ENCODE peak calls at places on chromosome X, in seven cellular contexts. D is IMR-90, S is WERI-Rb-1, O is AG10803, B is epithelial cell of esophagus, N is tibial artery, V is AG09309. E is an unnamed sample.

GRCh38 chrX:137428777-137429564 is 137.0 kb upstream of the ZIC3 start:
- DNase-seq in D (no peak), S (no peak), O (no peak), B (no peak), N (no peak), V (no peak), E (no peak)

GRCh38 chrX:74925210-74926088 is at the start of gene NEXMIF:
- DNase-seq in D (no peak), S (peak; percentile 30), O (peak; percentile 9), B (peak; percentile 30), N (no peak), V (no peak), E (peak; percentile 0)

GRCh38 chrX:38004046-38004445 is 2.3 kb upstream of the SYTL5 start:
- DNase-seq in D (no peak), S (no peak), O (no peak), B (peak; percentile 46), N (no peak), V (no peak), E (peak; percentile 37)

GRCh38 chrX:103464071-103464773 is 55.1 kb downstream of the RAB40A start:
- DNase-seq in D (peak; percentile 47), S (peak; percentile 29), O (peak; percentile 36), B (peak; percentile 47), N (no peak), V (no peak), E (peak; percentile 37)

GRCh38 chrX:65035451-65035779 is 59.2 kb upstream of the ZC4H2 start:
- DNase-seq in D (peak; percentile 21), S (no peak), O (peak; percentile 45), B (no peak), N (peak; percentile 20), V (no peak), E (peak; percentile 18)

GRCh38 chrX:85419293-85419692 is 39.8 kb upstream of the POF1B start:
- DNase-seq in D (no peak), S (no peak), O (no peak), B (peak; percentile 62), N (no peak), V (no peak), E (no peak)

GRCh38 chrX:80808854-80809493 is 703 bp downstream of the BRWD3 start:
- DNase-seq in D (no peak), S (peak; percentile 15), O (peak; percentile 2), B (peak; percentile 35), N (peak; percentile 20), V (no peak), E (peak; percentile 5)

GRCh38 chrX:152641996-152642395 is 4.3 kb downstream of the GABRQ start:
- DNase-seq in D (peak; percentile 1), S (peak; percentile 58), O (peak; percentile 0), B (peak; percentile 1), N (no peak), V (no peak), E (peak; percentile 6)

GRCh38 chrX:54198262-54198661 is 15.2 kb upstream of the FAM120C start:
- DNase-seq in D (no peak), S (no peak), O (no peak), B (no peak), N (no peak), V (no peak), E (no peak)

GRCh38 chrX:23668335-23668734 is 1.0 kb downstream of the PRDX4 start:
- DNase-seq in D (no peak), S (no peak), O (no peak), B (peak; percentile 0), N (no peak), V (no peak), E (peak; percentile 4)

GRCh38 chrX:41184312-41184711 is 99.1 kb downstream of the USP9X start:
- DNase-seq in D (no peak), S (no peak), O (no peak), B (no peak), N (no peak), V (no peak), E (no peak)

GRCh38 chrX:115625577-115626301 is 64.8 kb downstream of the PLS3 start:
- DNase-seq in D (peak; percentile 57), S (no peak), O (peak; percentile 69), B (peak; percentile 25), N (no peak), V (peak; percentile 10), E (peak; percentile 39)

GRCh38 chrX:130714665-130715064 is 188.3 kb downstream of the ENOX2 start:
- DNase-seq in D (no peak), S (no peak), O (no peak), B (no peak), N (no peak), V (no peak), E (no peak)

GRCh38 chrX:9033179-9033578 is 748 bp downstream of the FAM9B start:
- DNase-seq in D (no peak), S (no peak), O (no peak), B (no peak), N (no peak), V (no peak), E (no peak)

GRCh38 chrX:72202792-72203401 is 21.3 kb downstream of the PIN4 start:
- DNase-seq in D (no peak), S (no peak), O (no peak), B (no peak), N (no peak), V (no peak), E (no peak)

GRCh38 chrX:42127563-42127962 is 204.2 kb upstream of the CASK start:
- DNase-seq in D (no peak), S (no peak), O (no peak), B (no peak), N (no peak), V (no peak), E (no peak)

GRCh38 chrX:70455366-70456202 is 10.9 kb downstream of the DLG3 start:
- DNase-seq in D (no peak), S (peak; percentile 20), O (no peak), B (peak; percentile 38), N (no peak), V (no peak), E (no peak)

GRCh38 chrX:40176256-40176978 is 78.7 kb upstream of the BCOR start:
- DNase-seq in D (no peak), S (peak; percentile 57), O (no peak), B (peak; percentile 10), N (peak; percentile 47), V (no peak), E (peak; percentile 35)

GRCh38 chrX:138754861-138755260 is 43.3 kb upstream of the FGF13 start:
- DNase-seq in D (no peak), S (no peak), O (peak; percentile 8), B (peak; percentile 54), N (no peak), V (no peak), E (no peak)

GRCh38 chrX:20029728-20030127 is 38.9 kb upstream of the BCLAF3 start:
- DNase-seq in D (no peak), S (no peak), O (no peak), B (peak; percentile 23), N (no peak), V (no peak), E (no peak)

GRCh38 chrX:46551494-46552128 is 6.4 kb upstream of the ZNF674 start:
- DNase-seq in D (peak; percentile 80), S (peak; percentile 24), O (no peak), B (peak; percentile 34), N (no peak), V (no peak), E (peak; percentile 72)

GRCh38 chrX:153384390-153384789 is 16.8 kb downstream of the PNMA6E start:
- DNase-seq in D (no peak), S (no peak), O (no peak), B (no peak), N (no peak), V (no peak), E (no peak)

GRCh38 chrX:120740072-120740471 is 110.2 kb upstream of the C1GALT1C1 start:
- DNase-seq in D (no peak), S (no peak), O (no peak), B (no peak), N (no peak), V (no peak), E (no peak)

GRCh38 chrX:120739300-120739699 is 109.4 kb upstream of the C1GALT1C1 start:
- DNase-seq in D (no peak), S (no peak), O (no peak), B (no peak), N (no peak), V (no peak), E (no peak)

GRCh38 chrX:120746153-120746552 is 116.3 kb upstream of the C1GALT1C1 start:
- DNase-seq in D (no peak), S (no peak), O (no peak), B (no peak), N (no peak), V (no peak), E (no peak)

GRCh38 chrX:120741452-120741851 is 111.6 kb upstream of the C1GALT1C1 start:
- DNase-seq in D (no peak), S (no peak), O (no peak), B (peak; percentile 71), N (no peak), V (no peak), E (no peak)

GRCh38 chrX:120743266-120743665 is 113.4 kb upstream of the C1GALT1C1 start:
- DNase-seq in D (no peak), S (no peak), O (no peak), B (no peak), N (no peak), V (no peak), E (no peak)
- H3K4me3 ChIP-seq in D (no peak overlapping the region), S (no peak overlapping the region), O (no peak overlapping the region), B (no peak overlapping the region), N (no peak overlapping the region), V (no peak overlapping the region), E (no peak overlapping the region)

GRCh38 chrX:134520860-134521390 is 61.0 kb downstream of the HPRT1 start:
- DNase-seq in D (peak; percentile 76), S (peak; percentile 51), O (peak; percentile 68), B (peak; percentile 62), N (no peak), V (peak; percentile 40), E (peak; percentile 72)
- TF ChIP-seq CTCF in D (peak; percentile 64), S (peak; percentile 58), O (peak; percentile 70), B (peak; percentile 71), N (peak; percentile 31), V (peak; percentile 85), E (peak; percentile 65)

DNA sequence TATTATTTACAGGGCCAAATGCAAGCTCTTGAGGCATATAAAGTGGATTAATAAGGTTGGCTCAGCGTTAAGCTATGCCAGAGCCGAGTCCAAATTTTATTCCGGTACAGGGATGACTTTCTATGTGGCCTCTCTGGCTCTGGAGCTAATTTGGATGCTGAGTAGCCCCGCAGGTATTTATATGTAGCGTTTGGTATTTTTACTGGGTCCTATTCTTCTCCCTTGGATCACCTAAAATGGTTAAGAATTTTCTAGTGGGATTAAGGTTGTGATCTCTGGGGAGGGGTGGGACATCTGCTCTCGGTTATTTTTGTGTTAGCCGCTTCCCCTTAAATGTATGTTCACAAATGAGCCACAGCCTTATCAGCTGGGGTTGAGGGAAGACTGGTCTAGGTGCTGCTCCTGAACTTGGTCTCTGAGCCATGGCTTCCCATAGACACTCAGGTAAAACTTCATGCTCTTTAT is 49.4 kb downstream of the FHL1 start:
- DNase-seq in D (no peak), S (no peak), O (no peak), B (no peak), N (no peak), V (peak; percentile 71), E (peak; percentile 56)
- H3K4me3 ChIP-seq in D (no peak overlapping the region), S (no peak overlapping the region), O (no peak overlapping the region), B (no peak overlapping the region), N (peak overlapping the region; percentile 49), V (peak overlapping the region; percentile 45), E (no peak overlapping the region)

DNA sequence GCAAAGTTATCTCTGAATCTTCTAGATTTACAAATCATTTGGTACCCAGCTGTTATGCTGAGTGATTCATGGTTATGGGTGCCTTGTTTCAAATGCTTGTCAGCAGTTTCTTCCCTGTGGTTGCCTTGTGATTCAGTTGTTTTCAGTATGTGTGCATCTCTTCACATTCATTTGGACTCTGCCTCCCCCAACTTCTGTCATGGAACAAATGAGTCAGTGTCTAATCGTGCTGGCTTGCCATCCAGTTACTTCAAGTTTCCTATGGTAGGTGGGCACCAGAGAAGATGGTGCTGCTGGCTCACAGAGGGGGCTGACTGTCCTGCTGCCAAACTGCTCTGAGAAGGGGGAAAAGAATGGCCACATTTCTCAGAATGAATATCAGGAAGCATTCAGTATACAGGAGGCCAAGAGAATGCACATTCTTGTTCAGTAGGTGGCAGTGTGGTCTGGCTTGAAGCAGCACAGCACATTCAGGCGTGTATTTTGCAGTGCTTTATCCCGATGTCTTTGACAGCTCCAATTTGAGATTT is 260.9 kb downstream of the GLUD2 start:
- DNase-seq in D (no peak), S (peak; percentile 8), O (peak; percentile 73), B (peak; percentile 55), N (peak; percentile 28), V (peak; percentile 7), E (peak; percentile 58)
- TF ChIP-seq CTCF in D (no peak), S (peak; percentile 52), O (peak; percentile 61), B (peak; percentile 60), N (peak; percentile 21), V (peak; percentile 37), E (peak; percentile 37)

E was measured in fibroblast of villous mesenchyme.